ENCODE peak calls at places on chromosomes 3 and 15, in seven cellular contexts. L is HTR-8/SVneo, V is endothelial cell of umbilical vein, Z is cardiac muscle cell, N is neural progenitor cell, P is bronchial epithelial cell, X is stromal cell of bone marrow. D is an unnamed sample.

GRCh38 chr3:9473496-9473895 is 76.1 kb downstream of the SETD5 start:
- DNase-seq in P (no peak), Z (no peak), X (no peak), V (no peak), N (no peak), L (no peak), D (no peak)

GRCh38 chr3:9548991-9549390 is 4.6 kb downstream of the LHFPL4 start:
- DNase-seq in L (no peak), P (no peak), N (no peak), Z (no peak), X (no peak), V (no peak), D (no peak)

GRCh38 chr3:155912574-155913190 is 42.2 kb downstream of the GMPS start:
- DNase-seq in L (no peak), Z (no peak), N (no peak), P (no peak), V (no peak), X (no peak), D (no peak)

GRCh38 chr15:86892774-86893449 is 813.2 kb downstream of the AGBL1 start:
- DNase-seq in V (no peak), X (no peak), L (no peak), N (no peak), Z (peak), P (peak), D (no peak)

GRCh38 chr15:48433226-48433886 is 102.1 kb downstream of the DUT start:
- DNase-seq in L (no peak), P (peak), V (no peak), X (peak), Z (no peak), N (no peak), D (no peak)

GRCh38 chr3:177079684-177080083 is 117.6 kb downstream of the TBL1XR1 start:
- DNase-seq in N (no peak), Z (no peak), V (no peak), P (no peak), X (no peak), L (no peak), D (no peak)

GRCh38 chr3:151501905-151502615 is 41.2 kb upstream of the IGSF10 start:
- DNase-seq in L (no peak), X (no peak), P (no peak), V (peak), N (no peak), Z (no peak), D (peak)

GRCh38 chr3:36196058-36196457 is 184.2 kb upstream of the STAC start:
- DNase-seq in Z (no peak), N (no peak), V (no peak), L (no peak), P (peak), X (no peak), D (no peak)